ENCODE peak calls at places on chromosomes 16 and 17, in seven cellular contexts. I is IMR-90, E is mesendoderm, A is H9, U is H1, L is mesenchymal stem cell, R is trophoblast cell. T is an unnamed sample.

GRCh38 chr16:26700250-26700649 is 366.5 kb upstream of the C16orf82 start:
- DNase-seq in I (no peak), E (no peak), A (no peak), U (no peak), L (no peak), R (no peak), T (no peak)

GRCh38 chr16:582614-583331 is 7.1 kb upstream of the RAB40C start:
- DNase-seq in I (no peak), E (no peak), A (no peak), U (no peak), L (no peak), R (no peak), T (no peak)

GRCh38 chr16:30609002-30609927 is 924 bp downstream of the ZNF689 start:
- DNase-seq in I (peak; percentile 23), E (peak; percentile 67), A (peak; percentile 39), U (no peak), L (peak; percentile 45), R (peak; percentile 7), T (no peak)

GRCh38 chr17:38619451-38619795 is 13.7 kb upstream of the SRCIN1 start:
- DNase-seq in I (no peak), E (no peak), A (peak; percentile 24), U (no peak), L (no peak), R (no peak), T (no peak)

GRCh38 chr16:19745286-19746018 is 27.4 kb downstream of the IQCK start:
- DNase-seq in I (peak; percentile 71), E (no peak), A (no peak), U (no peak), L (no peak), R (no peak), T (no peak)

GRCh38 chr16:84416407-84417321 is 48.3 kb downstream of the ATP2C2 start:
- DNase-seq in I (no peak), E (no peak), A (no peak), U (no peak), L (no peak), R (no peak), T (no peak)

GRCh38 chr17:33858121-33858520 is 397.0 kb upstream of the CCL2 start:
- DNase-seq in I (no peak), E (peak; percentile 37), A (peak; percentile 51), U (no peak), L (no peak), R (no peak), T (no peak)

GRCh38 chr16:19817122-19817521 is 67.5 kb downstream of the GPRC5B start:
- DNase-seq in I (no peak), E (peak; percentile 28), A (no peak), U (no peak), L (no peak), R (no peak), T (no peak)

GRCh38 chr16:4687416-4687815 is 5.9 kb upstream of the NUDT16L1 start:
- DNase-seq in I (no peak), E (no peak), A (no peak), U (no peak), L (no peak), R (no peak), T (no peak)

GRCh38 chr17:56976941-56977570 is 875 bp upstream of the SCPEP1 start:
- DNase-seq in I (no peak), E (no peak), A (no peak), U (no peak), L (peak; percentile 10), R (no peak), T (no peak)

GRCh38 chr17:19322861-19323260 is 39.7 kb downstream of the B9D1 start:
- DNase-seq in I (no peak), E (no peak), A (no peak), U (no peak), L (no peak), R (peak; percentile 37), T (no peak)

GRCh38 chr17:65684631-65685030 is 123.2 kb upstream of the AXIN2 start:
- DNase-seq in I (peak; percentile 45), E (no peak), A (no peak), U (no peak), L (peak; percentile 7), R (no peak), T (no peak)

GRCh38 chr17:22267019-22267418 is 574.7 kb downstream of the KCNJ18 start:
- DNase-seq in I (no peak), E (no peak), A (no peak), U (no peak), L (no peak), R (no peak), T (no peak)

GRCh38 chr17:65914784-65915342 is 277.1 kb downstream of the CEP112 start:
- DNase-seq in I (no peak), E (no peak), A (no peak), U (no peak), L (no peak), R (no peak), T (no peak)

GRCh38 chr16:58608601-58609136 is 21.0 kb downstream of the CNOT1 start:
- DNase-seq in I (no peak), E (no peak), A (no peak), U (no peak), L (no peak), R (no peak), T (no peak)

GRCh38 chr17:79340771-79341528 is 266.3 kb downstream of the ENGASE start:
- DNase-seq in I (no peak), E (no peak), A (no peak), U (no peak), L (no peak), R (no peak), T (no peak)

GRCh38 chr17:79342376-79342775 is 267.8 kb downstream of the ENGASE start:
- DNase-seq in I (no peak), E (no peak), A (no peak), U (no peak), L (no peak), R (no peak), T (no peak)

GRCh38 chr17:79340286-79340685 is 265.7 kb downstream of the ENGASE start:
- DNase-seq in I (no peak), E (no peak), A (no peak), U (no peak), L (no peak), R (no peak), T (no peak)

GRCh38 chr17:79341816-79342215 is 267.2 kb downstream of the ENGASE start:
- DNase-seq in I (no peak), E (no peak), A (no peak), U (no peak), L (no peak), R (no peak), T (no peak)

GRCh38 chr17:79341529-79341780 is 266.8 kb downstream of the ENGASE start:
- DNase-seq in I (no peak), E (no peak), A (no peak), U (no peak), L (no peak), R (no peak), T (no peak)
- H3K4ac ChIP-seq in I (no peak overlapping the region), E (no peak overlapping the region), A (no peak overlapping the region), U (no peak overlapping the region), L (no peak overlapping the region), R (no peak overlapping the region), T (no peak overlapping the region)

GRCh38 chr17:80307994-80308671 is 47.5 kb downstream of the RNF213 start:
- DNase-seq in I (no peak), E (peak; percentile 95), A (no peak), U (no peak), L (no peak), R (no peak), T (no peak)
- H3K4ac ChIP-seq in I (no peak overlapping the region), E (no peak overlapping the region), A (no peak overlapping the region), U (no peak overlapping the region), L (no peak overlapping the region), R (no peak overlapping the region), T (no peak overlapping the region)

GRCh38 chr16:49510676-49511305 is 137.2 kb downstream of the C16orf78 start:
- DNase-seq in I (no peak), E (no peak), A (no peak), U (no peak), L (no peak), R (no peak), T (no peak)
- H3K4ac ChIP-seq in I (no peak overlapping the region), E (no peak overlapping the region), A (no peak overlapping the region), U (no peak overlapping the region), L (no peak overlapping the region), R (no peak overlapping the region), T (no peak overlapping the region)

GRCh38 chr17:80247561-80247960 is 13.1 kb upstream of the RNF213 start:
- DNase-seq in I (no peak), E (no peak), A (no peak), U (no peak), L (no peak), R (no peak), T (no peak)
- H3K4ac ChIP-seq in I (no peak overlapping the region), E (no peak overlapping the region), A (no peak overlapping the region), U (no peak overlapping the region), L (no peak overlapping the region), R (no peak overlapping the region), T (no peak overlapping the region)

DNA sequence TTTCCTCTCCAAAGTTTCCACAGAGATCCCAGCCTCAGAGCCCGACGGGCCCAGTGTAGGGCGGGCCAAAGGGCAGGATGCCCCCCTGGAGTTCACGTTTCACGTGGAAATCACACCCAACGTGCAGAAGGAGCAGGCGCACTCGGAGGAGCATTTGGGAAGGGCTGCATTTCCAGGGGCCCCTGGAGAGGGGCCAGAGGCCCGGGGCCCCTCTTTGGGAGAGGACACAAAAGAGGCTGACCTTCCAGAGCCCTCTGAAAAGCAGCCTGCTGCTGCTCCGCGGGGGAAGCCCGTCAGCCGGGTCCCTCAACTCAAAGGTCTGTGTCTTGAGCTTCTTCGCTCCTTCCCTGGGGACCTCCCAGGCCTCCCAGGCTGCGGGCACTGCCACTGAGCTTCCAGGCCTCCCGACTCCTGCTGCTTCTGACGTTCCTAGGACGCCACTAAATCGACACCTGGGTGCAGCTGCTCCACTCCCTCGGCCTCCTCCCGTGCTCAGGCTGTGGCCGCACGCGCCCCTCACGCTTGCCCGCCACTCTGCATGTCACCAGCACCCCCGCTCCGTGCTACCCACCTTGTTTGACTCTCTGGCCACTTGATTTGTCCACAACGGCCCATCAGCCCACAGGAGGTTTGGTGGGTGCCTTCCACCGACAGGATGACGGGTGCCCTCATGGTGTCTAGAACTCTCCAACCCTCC is 15.3 kb upstream of the STH start:
- DNase-seq in I (no peak), E (no peak), A (no peak), U (no peak), L (no peak), R (no peak), T (no peak)
- H3K4ac ChIP-seq in I (no peak overlapping the region), E (no peak overlapping the region), A (no peak overlapping the region), U (no peak overlapping the region), L (no peak overlapping the region), R (no peak overlapping the region), T (no peak overlapping the region)

GRCh38 chr17:29581583-29582253 is 7.7 kb downstream of the GIT1 start:
- DNase-seq in I (no peak), E (no peak), A (no peak), U (no peak), L (no peak), R (no peak), T (no peak)
- H3K4ac ChIP-seq in I (no peak overlapping the region), E (no peak overlapping the region), A (no peak overlapping the region), U (no peak overlapping the region), L (no peak overlapping the region), R (no peak overlapping the region), T (no peak overlapping the region)

GRCh38 chr16:86852135-86852534 is 273.8 kb downstream of the FOXL1 start:
- DNase-seq in I (no peak), E (no peak), A (no peak), U (no peak), L (no peak), R (no peak), T (no peak)
- H3K4ac ChIP-seq in I (no peak overlapping the region), E (no peak overlapping the region), A (no peak overlapping the region), U (no peak overlapping the region), L (no peak overlapping the region), R (no peak overlapping the region), T (no peak overlapping the region)

T was measured in neuronal stem cell.